ENCODE peak calls at places on chromosomes 13 and 19, in four cellular contexts. S is cardiac fibroblast, D is breast epithelium, L is cardiac muscle cell. V is an unnamed sample.

GRCh38 chr13:95862401-95862800 is 185.5 kb downstream of the DNAJC3 start:
- DNase-seq in D (no peak), L (no peak), S (no peak), V (no peak)

GRCh38 chr19:9362905-9363304 is at the start of gene ZNF177:
- DNase-seq in L (peak; percentile 8), S (peak; percentile 3), D (no peak), V (peak; percentile 52)

GRCh38 chr13:78197231-78197630 is 278.6 kb upstream of the EDNRB start:
- DNase-seq in D (no peak), L (no peak), S (no peak), V (no peak)

GRCh38 chr19:5016781-5017180 is 47.9 kb downstream of the KDM4B start:
- DNase-seq in D (no peak), S (no peak), L (no peak), V (no peak)

GRCh38 chr19:48036765-48037164 is 7.1 kb downstream of the CABP5 start:
- DNase-seq in L (no peak), D (no peak), S (no peak), V (no peak)

GRCh38 chr19:29420482-29421185 is 105.2 kb upstream of the VSTM2B start:
- DNase-seq in L (no peak), S (no peak), D (no peak), V (no peak)

GRCh38 chr13:64453831-64454230 is 2776.3 kb downstream of the PCDH9 start:
- DNase-seq in S (peak; percentile 16), L (peak; percentile 15), D (no peak), V (no peak)

GRCh38 chr19:39065928-39066327 is 18.2 kb upstream of the ACP7 start:
- DNase-seq in S (no peak), L (no peak), D (no peak), V (no peak)

GRCh38 chr19:15330801-15331418 is 1.4 kb downstream of the BRD4 start:
- DNase-seq in D (no peak), L (peak; percentile 64), S (peak; percentile 59), V (no peak)

GRCh38 chr13:100131863-100132574 is 43.1 kb downstream of the PCCA start:
- DNase-seq in D (no peak), L (peak; percentile 77), S (peak; percentile 70), V (no peak)

GRCh38 chr13:51153527-51153926 is 42.5 kb upstream of the C13orf42 start:
- DNase-seq in S (no peak), L (peak; percentile 43), D (no peak), V (no peak)

GRCh38 chr13:77774181-77774580 is 76.7 kb downstream of the SLAIN1 start:
- DNase-seq in S (no peak), L (no peak), D (no peak), V (no peak)

GRCh38 chr19:49665301-49666119 is at the start of the genes BCL2L12 and IRF3:
- DNase-seq in S (peak; percentile 97), D (peak; percentile 97), L (peak; percentile 97), V (peak; percentile 96)

GRCh38 chr19:10986301-10987127 is 25.7 kb downstream of the SMARCA4 start:
- DNase-seq in S (no peak), L (no peak), D (no peak), V (no peak)

GRCh38 chr19:40974633-40975037 is 16.4 kb upstream of the CYP2B6 start:
- DNase-seq in L (peak; percentile 86), S (peak; percentile 81), D (peak; percentile 73), V (peak; percentile 22)

GRCh38 chr19:16920816-16921529 is 32.2 kb downstream of the F2RL3 start:
- DNase-seq in D (no peak), L (peak; percentile 85), S (peak; percentile 82), V (no peak)

GRCh38 chr13:94128430-94128829 is 351.1 kb downstream of the DCT start:
- DNase-seq in L (peak; percentile 43), S (peak; percentile 54), D (no peak), V (no peak)

GRCh38 chr13:111908981-111909380 is 158.0 kb upstream of the SOX1 start:
- DNase-seq in L (no peak), S (no peak), D (no peak), V (no peak)

GRCh38 chr19:11346104-11346940 is at the start of the genes CCDC159 and TMEM205:
- DNase-seq in D (peak; percentile 99), L (peak; percentile 99), S (peak; percentile 99), V (peak; percentile 92)

GRCh38 chr13:109654341-109655205 is 131.8 kb downstream of the IRS2 start:
- DNase-seq in D (no peak), S (peak; percentile 72), L (peak; percentile 79), V (no peak)

GRCh38 chr19:14089662-14090508 is 666 bp downstream of the SAMD1 start:
- DNase-seq in D (no peak), L (peak; percentile 75), S (peak; percentile 68), V (no peak)

GRCh38 chr13:31008400-31009115 is 76.1 kb downstream of the TEX26 start:
- DNase-seq in D (no peak), S (no peak), L (peak; percentile 20), V (no peak)

GRCh38 chr19:3459322-3459881 is 20.9 kb downstream of the SMIM24 start:
- DNase-seq in L (peak; percentile 96), D (peak; percentile 71), S (peak; percentile 96), V (no peak)

GRCh38 chr19:14472202-14472961 is 2.8 kb downstream of the PTGER1 start:
- DNase-seq in S (peak; percentile 61), D (peak; percentile 73), L (peak; percentile 68), V (peak; percentile 95)

GRCh38 chr19:52936958-52937334 is 13.7 kb upstream of the ZNF888 start:
- DNase-seq in D (no peak), L (no peak), S (no peak), V (no peak)

GRCh38 chr13:112064222-112064621 is 2.7 kb upstream of the SOX1 start:
- DNase-seq in L (no peak), D (no peak), S (no peak), V (no peak)

GRCh38 chr19:7633619-7634018 is at the start of gene PCP2:
- DNase-seq in D (no peak), S (no peak), L (no peak), V (no peak)

GRCh38 chr13:113742445-113743120 is 16.4 kb upstream of the TMEM255B start:
- DNase-seq in L (no peak), D (no peak), S (no peak), V (no peak)

GRCh38 chr19:11390933-11391680 is 7.0 kb upstream of the EPOR start:
- DNase-seq in L (no peak), D (no peak), S (no peak), V (no peak)

GRCh38 chr13:110396913-110397379 is 89.9 kb downstream of the COL4A2 start:
- DNase-seq in S (peak; percentile 100), L (peak; percentile 100), D (no peak), V (no peak)

GRCh38 chr19:40088299-40089047 is 2.3 kb downstream of the ZNF780A start:
- DNase-seq in D (no peak), L (no peak), S (no peak), V (no peak)

GRCh38 chr13:95480131-95480545 is 72.4 kb upstream of the CLDN10 start:
- DNase-seq in L (peak; percentile 68), D (no peak), S (peak; percentile 68), V (no peak)

GRCh38 chr13:87859261-87859660 is 188.1 kb downstream of the SLITRK5 start:
- DNase-seq in D (no peak), L (no peak), S (no peak), V (no peak)

GRCh38 chr19:36142046-36142445 is 2.2 kb downstream of the CAPNS1 start:
- DNase-seq in D (no peak), S (no peak), L (no peak), V (no peak)

GRCh38 chr19:36139120-36139472 is 770 bp upstream of the CAPNS1 start:
- DNase-seq in L (no peak), S (no peak), D (no peak), V (no peak)

GRCh38 chr19:36141039-36141914 is 1.4 kb downstream of the CAPNS1 start:
- DNase-seq in L (peak; percentile 85), D (peak; percentile 89), S (peak; percentile 85), V (peak; percentile 94)

GRCh38 chr19:36139473-36140288 is at the start of gene CAPNS1:
- DNase-seq in L (peak; percentile 98), S (peak; percentile 97), D (peak; percentile 96), V (peak; percentile 87)

GRCh38 chr19:36140289-36141038 is 598 bp downstream of the CAPNS1 start:
- DNase-seq in L (peak; percentile 58), D (no peak), S (peak; percentile 64), V (peak; percentile 77)
- TF ChIP-seq CTCF in L (no peak), D (no peak), S (no peak), V (no peak)

GRCh38 chr13:103277959-103278673 is 211.9 kb upstream of the SLC10A2 start:
- DNase-seq in S (peak; percentile 14), L (peak; percentile 6), D (no peak), V (no peak)
- TF ChIP-seq CTCF in S (no peak), L (peak; percentile 15), D (no peak), V (no peak)

DNA sequence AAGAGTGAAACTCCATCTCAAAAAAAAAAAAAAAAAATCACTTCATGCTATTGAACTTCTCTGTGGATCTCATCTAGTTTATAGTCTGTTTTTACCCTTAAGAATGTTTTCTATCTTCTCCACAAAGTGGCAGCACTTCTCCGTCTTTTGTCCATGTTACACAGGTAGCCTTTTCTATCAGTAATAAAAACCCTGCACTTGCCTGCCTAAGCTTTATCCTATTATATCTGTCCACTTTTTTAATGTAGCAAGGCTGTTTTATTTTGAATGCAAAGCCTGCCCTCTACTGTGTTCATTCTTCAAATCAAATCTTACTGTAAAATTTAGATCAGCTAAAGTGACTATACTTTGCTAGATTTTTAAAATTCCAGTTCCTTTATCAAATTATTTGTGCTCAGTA is 124.0 kb downstream of the STOML3 start:
- DNase-seq in S (no peak), L (peak; percentile 5), D (no peak), V (no peak)
- TF ChIP-seq CTCF in S (no peak), L (no peak), D (no peak), V (peak; percentile 29)

DNA sequence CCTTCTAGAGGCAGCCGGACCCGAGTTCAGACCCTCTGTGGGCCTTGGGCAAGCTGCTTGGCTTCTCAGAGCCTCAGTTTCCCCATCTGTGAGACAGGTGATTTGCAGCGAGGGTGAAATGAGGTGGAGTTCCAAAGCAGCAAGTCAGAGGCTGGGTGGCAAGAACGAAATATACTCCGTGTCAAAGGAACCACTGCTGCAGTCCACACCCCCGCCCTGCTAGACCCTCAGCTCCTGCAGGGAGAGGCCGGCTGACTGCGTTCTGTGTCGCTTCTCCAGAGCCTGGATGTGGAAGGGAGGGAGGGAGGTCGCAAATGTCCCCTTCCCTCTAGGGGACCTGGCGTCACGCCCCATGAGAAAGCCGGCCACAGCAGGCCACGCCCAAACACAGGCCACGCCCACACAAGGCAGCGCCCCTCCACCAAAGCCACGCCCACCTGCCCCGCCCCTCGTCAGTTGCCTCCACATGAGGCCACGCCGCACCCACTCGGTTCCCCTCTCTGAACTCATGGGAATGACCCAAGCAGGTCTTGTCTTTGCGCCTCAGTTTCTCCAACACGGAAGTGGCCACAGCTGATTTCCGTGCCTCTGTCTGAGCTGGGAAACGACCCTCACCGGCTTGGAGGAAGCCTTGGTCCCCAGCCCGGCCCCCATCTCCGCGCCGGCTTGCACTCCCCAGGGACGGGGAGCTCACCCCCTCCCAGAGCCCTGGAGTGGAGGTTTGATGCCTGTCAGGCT is 38.3 kb upstream of the TCF3 start:
- DNase-seq in D (no peak), L (peak; percentile 19), S (no peak), V (no peak)
- TF ChIP-seq CTCF in D (no peak), L (no peak), S (no peak), V (no peak)